ENCODE peak calls at places on chromosomes 2 and 18, in four cellular contexts. D, B, X and N are unnamed samples.

GRCh38 chr2:32772623-32773221 is 144.9 kb downstream of the TTC27 start:
- DNase-seq in B (no peak), X (peak; percentile 60), D (peak; percentile 35), N (peak; percentile 72)

GRCh38 chr18:45423664-45424063 is 191.6 kb upstream of the SLC14A2 start:
- DNase-seq in X (peak; percentile 2), B (no peak), D (no peak), N (no peak)

GRCh38 chr2:120637847-120638246 is 97.8 kb upstream of the GLI2 start:
- DNase-seq in X (no peak), D (no peak), B (no peak), N (no peak)

GRCh38 chr18:62210138-62210537 is 23.1 kb downstream of the RELCH start:
- DNase-seq in D (no peak), X (no peak), B (no peak), N (no peak)

GRCh38 chr2:239181601-239182471 is 219.0 kb downstream of the HDAC4 start:
- DNase-seq in D (no peak), X (no peak), B (no peak), N (no peak)

GRCh38 chr18:68244786-68245185 is 470.1 kb downstream of the TMX3 start:
- DNase-seq in X (no peak), B (no peak), D (no peak), N (no peak)

GRCh38 chr2:138421971-138422335 is 79.6 kb upstream of the SPOPL start:
- DNase-seq in D (no peak), B (no peak), X (no peak), N (no peak)

GRCh38 chr18:32378705-32379104 is 92.0 kb downstream of the GAREM1 start:
- DNase-seq in B (no peak), D (peak; percentile 36), X (no peak), N (no peak)

GRCh38 chr2:105150231-105150630 is 91.3 kb upstream of the GPR45 start:
- DNase-seq in D (no peak), X (no peak), B (no peak), N (no peak)

GRCh38 chr18:43869451-43870008 is 592.2 kb upstream of the SYT4 start:
- DNase-seq in D (no peak), B (no peak), X (no peak), N (no peak)

GRCh38 chr2:241541564-241542277 is 16.8 kb upstream of the BOK start:
- DNase-seq in B (no peak), D (no peak), X (no peak), N (no peak)